ENCODE peak calls at places on chromosomes 7 and 10, in ten cellular contexts. A, L, P, F, C, M, K, H, Z and J are unnamed samples. For H3K4me1, the result is how much of the 10 kb centered on the place peaks cover.

GRCh38 chr7:148964510-148965267 is 63.6 kb downstream of the PDIA4 start:
- DNase-seq in F (peak), A (peak), H (peak), K (no peak), Z (no peak), L (no peak), P (no peak), M (no peak), C (no peak), J (no peak)

GRCh38 chr7:4894482-4894881 is 11.0 kb upstream of the RADIL start:
- DNase-seq in M (no peak), H (no peak), K (no peak), F (no peak), P (no peak), C (no peak), A (no peak), L (no peak), Z (no peak), J (no peak)

GRCh38 chr10:24008164-24009066 is 200.5 kb upstream of the KIAA1217 start:
- DNase-seq in Z (no peak), A (no peak), M (no peak), F (no peak), P (no peak), K (no peak), C (no peak), L (no peak), H (no peak), J (no peak)

GRCh38 chr7:26191974-26192479 is 8.5 kb downstream of the HNRNPA2B1 start:
- DNase-seq in K (no peak), L (no peak), C (no peak), M (no peak), P (no peak), F (no peak), H (no peak), Z (no peak), A (no peak), J (no peak)

GRCh38 chr10:124996854-124997215 is 54.9 kb downstream of the ZRANB1 start:
- DNase-seq in L (no peak), H (peak), F (no peak), M (no peak), C (peak), A (no peak), K (peak), Z (no peak), P (no peak), J (no peak)

GRCh38 chr7:2713370-2713769 is 25.4 kb downstream of the AMZ1 start:
- DNase-seq in A (no peak), L (no peak), M (no peak), K (no peak), C (no peak), Z (peak), P (no peak), H (no peak), F (no peak), J (no peak)

GRCh38 chr10:103967433-103968142 is 648 bp downstream of the SLK start:
- DNase-seq in L (no peak), Z (peak), K (peak), F (peak), P (no peak), M (no peak), C (no peak), H (no peak), A (no peak), J (peak)

GRCh38 chr7:87058739-87059524 is 522 bp downstream of the ELAPOR2 start:
- DNase-seq in M (peak), A (peak), C (no peak), L (no peak), F (no peak), P (no peak), H (peak), Z (peak), K (peak), J (peak)

GRCh38 chr10:73900068-73900467 is 10.9 kb upstream of the PLAU start:
- DNase-seq in H (no peak), M (no peak), L (no peak), C (no peak), A (no peak), K (no peak), Z (no peak), F (no peak), P (no peak), J (no peak)

GRCh38 chr10:113858541-113858940 is 4.1 kb downstream of the NHLRC2 start:
- DNase-seq in A (no peak), C (no peak), F (no peak), L (no peak), M (no peak), H (no peak), P (no peak), K (peak), Z (peak), J (no peak)

GRCh38 chr10:93080350-93081046 is 6.8 kb downstream of the CYP26A1 start:
- DNase-seq in K (peak), P (peak), C (peak), F (peak), L (peak), A (peak), H (peak), M (no peak), Z (peak), J (peak)

GRCh38 chr7:132160525-132161230 is 415.6 kb downstream of the PLXNA4 start:
- DNase-seq in C (no peak), A (no peak), K (no peak), L (no peak), P (no peak), Z (no peak), M (no peak), H (no peak), F (no peak), J (no peak)

GRCh38 chr10:84608126-84608525 is 279.7 kb downstream of the CCSER2 start:
- DNase-seq in L (no peak), Z (no peak), H (no peak), A (no peak), P (no peak), K (no peak), C (no peak), F (no peak), M (no peak), J (no peak)

GRCh38 chr10:10758306-10758705 is 259.4 kb upstream of the CELF2 start:
- DNase-seq in L (no peak), P (no peak), K (no peak), Z (no peak), F (no peak), A (no peak), C (no peak), M (no peak), H (no peak), J (no peak)

GRCh38 chr10:125041856-125042506 is 100.1 kb downstream of the ZRANB1 start:
- DNase-seq in M (no peak), F (no peak), K (no peak), Z (peak), C (no peak), A (no peak), L (no peak), H (no peak), P (no peak), J (no peak)

GRCh38 chr7:129169171-129169643 is 19.2 kb upstream of the SMO start:
- DNase-seq in K (peak), A (peak), L (no peak), M (peak), Z (peak), P (no peak), F (no peak), H (peak), C (peak), J (no peak)

GRCh38 chr10:992523-993340 is 4.5 kb downstream of the GTPBP4 start:
- DNase-seq in Z (peak), F (no peak), L (no peak), P (no peak), C (no peak), M (no peak), A (no peak), K (peak), H (no peak), J (no peak)

GRCh38 chr10:51459476-51459875 is 239.9 kb downstream of the CSTF2T start:
- DNase-seq in H (no peak), F (no peak), M (no peak), A (no peak), C (no peak), P (no peak), K (no peak), Z (no peak), L (no peak), J (no peak)

GRCh38 chr7:69403169-69403568 is 195.1 kb upstream of the AUTS2 start:
- DNase-seq in L (no peak), Z (no peak), P (no peak), M (no peak), A (no peak), F (peak), H (no peak), C (no peak), K (peak), J (no peak)

GRCh38 chr10:788796-789748 is 99.6 kb upstream of the DIP2C start:
- DNase-seq in A (peak), Z (peak), F (peak), H (peak), K (peak), C (no peak), M (no peak), L (no peak), P (peak), J (peak)

GRCh38 chr7:44080118-44080517 is 2.2 kb downstream of the POLM start:
- DNase-seq in Z (no peak), L (no peak), M (peak), K (no peak), P (no peak), F (no peak), H (no peak), A (no peak), C (no peak), J (no peak)

GRCh38 chr10:96667401-96667800 is 52.9 kb downstream of the PIK3AP1 start:
- DNase-seq in H (no peak), M (no peak), A (no peak), C (no peak), L (no peak), F (no peak), P (no peak), Z (no peak), K (no peak), J (no peak)

GRCh38 chr10:96666738-96667137 is 53.6 kb downstream of the PIK3AP1 start:
- DNase-seq in C (no peak), F (no peak), K (no peak), A (no peak), Z (no peak), H (peak), P (no peak), M (no peak), L (no peak), J (no peak)

GRCh38 chr10:96663794-96664193 is 56.5 kb downstream of the PIK3AP1 start:
- DNase-seq in P (no peak), L (no peak), F (no peak), Z (no peak), A (no peak), M (no peak), K (no peak), C (peak), H (no peak), J (no peak)

GRCh38 chr10:96665306-96665705 is 55.0 kb downstream of the PIK3AP1 start:
- DNase-seq in L (no peak), C (no peak), H (no peak), A (no peak), M (no peak), Z (peak), K (no peak), F (peak), P (no peak), J (no peak)

GRCh38 chr10:96664563-96664962 is 55.8 kb downstream of the PIK3AP1 start:
- DNase-seq in H (no peak), K (no peak), A (no peak), P (no peak), L (no peak), F (no peak), Z (no peak), M (no peak), C (no peak), J (no peak)
- H3K4me1 ChIP-seq in H (under half), K (under half), A (under half), P (under half), L (under half), F (under half), Z (under half), M (under half), C (under half), J (under half)

GRCh38 chr7:139361523-139361922 is 1.8 kb downstream of the LUC7L2 start:
- DNase-seq in F (no peak), C (no peak), M (no peak), H (no peak), K (no peak), Z (no peak), P (no peak), L (no peak), A (no peak), J (no peak)
- H3K4me3 ChIP-seq in F (peak), C (peak), M (peak), H (peak), K (peak), Z (no peak), P (peak), L (peak), A (peak), J (peak)

GRCh38 chr7:28725911-28726310 is 232.2 kb downstream of the TRIL start:
- DNase-seq in P (no peak), Z (no peak), L (no peak), M (no peak), K (no peak), H (no peak), A (no peak), C (no peak), F (no peak), J (no peak)

GRCh38 chr7:28724563-28724962 is 233.6 kb downstream of the TRIL start:
- DNase-seq in A (no peak), L (no peak), H (no peak), P (no peak), M (no peak), Z (no peak), F (no peak), C (no peak), K (no peak), J (no peak)

GRCh38 chr7:28723336-28723735 is 234.8 kb downstream of the TRIL start:
- DNase-seq in H (no peak), K (no peak), F (no peak), Z (no peak), P (no peak), C (no peak), A (no peak), M (no peak), L (no peak), J (no peak)

GRCh38 chr7:28726563-28726962 is 231.6 kb downstream of the TRIL start:
- DNase-seq in M (no peak), K (no peak), L (no peak), P (no peak), F (no peak), Z (no peak), A (no peak), H (no peak), C (no peak), J (no peak)

DNA sequence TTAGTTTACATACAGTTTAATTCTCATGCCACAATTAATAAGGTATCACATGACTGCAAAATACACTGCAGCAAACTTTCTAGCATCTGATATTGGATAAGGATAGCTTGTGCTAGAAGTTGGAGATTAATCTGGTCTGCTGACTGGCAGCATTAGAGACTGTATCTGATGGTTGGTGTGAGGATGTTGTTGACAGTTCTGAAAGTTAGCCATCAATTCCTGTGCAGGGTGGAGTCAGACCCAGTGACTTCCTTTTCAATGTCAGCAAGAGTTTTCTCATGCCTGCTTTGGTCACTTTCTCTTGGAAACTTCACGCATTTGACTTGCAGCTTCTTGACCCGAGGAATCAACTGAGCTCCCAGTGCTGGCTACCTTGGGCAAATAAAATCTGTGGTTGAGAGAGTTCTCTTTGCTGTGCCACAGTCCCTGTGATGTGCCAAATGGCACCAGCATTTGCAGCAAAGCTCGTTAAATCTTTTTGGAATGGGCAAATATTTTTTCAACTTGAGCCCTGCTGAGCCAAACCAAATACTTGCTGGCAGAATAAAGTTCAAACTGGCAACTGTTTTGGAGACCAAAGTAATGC is 233.0 kb downstream of the TRIL start:
- DNase-seq in F (no peak), L (no peak), M (no peak), Z (no peak), P (no peak), K (no peak), C (no peak), A (no peak), H (no peak), J (no peak)
- H3K27ac ChIP-seq in F (no peak), L (no peak), M (no peak), Z (no peak), P (no peak), K (no peak), C (no peak), A (no peak), H (no peak), J (no peak)

DNA sequence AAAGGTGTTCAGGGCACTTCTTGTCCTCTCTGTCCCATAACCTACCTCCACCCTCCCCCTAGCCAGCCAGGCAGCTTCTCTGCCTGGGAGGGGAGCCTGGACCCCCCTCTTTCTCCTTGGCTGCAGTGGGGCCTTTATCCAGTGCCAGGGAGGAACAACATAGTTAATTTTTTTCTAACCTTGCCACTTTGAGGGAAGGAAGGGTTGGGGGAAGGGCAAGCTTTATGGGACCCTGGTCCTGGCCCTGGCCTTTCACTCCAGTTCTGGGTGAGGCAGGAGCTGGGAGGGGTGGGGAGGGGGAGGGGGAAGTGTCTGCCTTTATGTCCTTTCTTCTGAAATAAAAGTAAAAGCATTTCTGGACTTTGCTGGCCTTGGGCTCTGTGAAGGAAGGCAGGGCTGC is 4.5 kb downstream of the VGF start:
- DNase-seq in H (peak), L (no peak), C (no peak), M (no peak), F (no peak), K (no peak), P (no peak), A (no peak), Z (no peak), J (no peak)
- H3K4me1 ChIP-seq in H (under half), L (under half), C (under half), M (under half), F (half or more), K (under half), P (half or more), A (half or more), Z (half or more), J (under half)

DNA sequence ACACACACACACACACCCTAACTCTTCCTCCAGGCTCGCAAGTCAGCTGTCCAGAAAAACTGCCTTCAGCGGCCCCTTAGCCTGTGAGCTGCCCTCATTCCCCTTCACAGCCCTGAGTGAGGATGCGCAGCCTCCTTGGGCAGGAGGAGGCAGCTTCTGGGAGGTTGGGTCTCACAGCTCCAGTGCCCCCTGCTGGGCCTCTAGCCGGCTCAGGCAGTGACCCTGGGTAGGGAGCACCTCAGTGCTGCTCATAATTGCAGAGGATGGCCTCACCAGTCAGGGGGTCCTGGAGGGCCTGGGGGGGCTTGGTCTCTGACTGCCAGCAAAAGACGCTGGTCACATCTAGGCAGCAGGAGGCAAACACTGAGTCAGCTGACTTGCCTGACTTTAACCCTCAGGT is 43.7 kb downstream of the ZNF273 start:
- DNase-seq in M (no peak), L (no peak), P (no peak), K (no peak), H (no peak), F (no peak), C (no peak), Z (no peak), A (no peak), J (no peak)
- H3K4me3 ChIP-seq in M (peak), L (peak), P (no peak), K (no peak), H (no peak), F (no peak), C (no peak), Z (no peak), A (no peak), J (no peak)

GRCh38 chr10:120962386-120963052 is 111.4 kb downstream of the WDR11 start:
- DNase-seq in L (no peak), A (no peak), K (peak), C (no peak), H (no peak), Z (no peak), F (no peak), M (no peak), P (no peak), J (no peak)

GRCh38 chr10:120963053-120963533 is 111.9 kb downstream of the WDR11 start:
- DNase-seq in H (no peak), F (no peak), A (no peak), P (no peak), K (no peak), L (no peak), Z (no peak), C (no peak), M (no peak), J (no peak)

GRCh38 chr10:120966657-120967045 is 115.5 kb downstream of the WDR11 start:
- DNase-seq in F (no peak), K (no peak), H (no peak), M (no peak), C (no peak), A (no peak), Z (no peak), P (no peak), L (no peak), J (no peak)

GRCh38 chr10:120963587-120964220 is 112.5 kb downstream of the WDR11 start:
- DNase-seq in M (no peak), Z (no peak), K (no peak), A (no peak), P (no peak), F (no peak), H (no peak), L (no peak), C (no peak), J (no peak)

GRCh38 chr10:120961720-120962259 is 110.6 kb downstream of the WDR11 start:
- DNase-seq in F (no peak), H (no peak), M (no peak), K (no peak), P (no peak), C (peak), L (no peak), A (no peak), Z (no peak), J (no peak)
- H3K27ac ChIP-seq in F (no peak), H (no peak), M (no peak), K (peak), P (no peak), C (no peak), L (no peak), A (no peak), Z (no peak), J (no peak)

GRCh38 chr10:99430451-99431189 is at the start of gene GOT1:
- DNase-seq in P (peak), C (peak), A (peak), Z (peak), F (peak), M (peak), H (peak), L (peak), K (peak), J (peak)
- H3K4me1 ChIP-seq in P (under half), C (under half), A (under half), Z (under half), F (under half), M (half or more), H (under half), L (under half), K (under half), J (under half)